ENCODE peak calls at places on chromosomes 16 and 17, in four cellular contexts. Z is K562, V is H1, O is HepG2. R is an unnamed sample.

GRCh38 chr17:72117748-72118587 is 2.9 kb upstream of the SOX9 start:
- DNase-seq in Z (no peak), V (peak; percentile 72), O (no peak), R (no peak)

GRCh38 chr17:33642002-33642401 is 348.9 kb upstream of the ASIC2 start:
- DNase-seq in Z (peak; percentile 20), V (no peak), O (no peak), R (no peak)

GRCh38 chr17:29838961-29839360 is 91.1 kb downstream of the SSH2 start:
- DNase-seq in Z (no peak), V (peak; percentile 63), O (no peak), R (no peak)

GRCh38 chr16:58464047-58464915 is 35.7 kb upstream of the NDRG4 start:
- DNase-seq in Z (no peak), V (peak; percentile 72), O (no peak), R (no peak)

GRCh38 chr17:8707232-8707590 is 37.4 kb downstream of the CCDC42 start:
- DNase-seq in Z (no peak), V (no peak), O (no peak), R (no peak)

GRCh38 chr17:9854255-9854654 is 28.5 kb downstream of the GLP2R start:
- DNase-seq in Z (no peak), V (no peak), O (no peak), R (no peak)

GRCh38 chr17:82960419-82961271 is 118.8 kb upstream of the METRNL start:
- DNase-seq in Z (no peak), V (no peak), O (no peak), R (no peak)

GRCh38 chr17:46178550-46179198 is 14.6 kb downstream of the KANSL1 start:
- DNase-seq in Z (no peak), V (no peak), O (no peak), R (no peak)

GRCh38 chr17:37025847-37026533 is 77.2 kb downstream of the AATF start:
- DNase-seq in Z (no peak), V (no peak), O (no peak), R (peak; percentile 36)

GRCh38 chr17:72839086-72839728 is 253.3 kb downstream of the SLC39A11 start:
- DNase-seq in Z (no peak), V (no peak), O (no peak), R (no peak)

GRCh38 chr17:74957935-74958549 is 14.5 kb downstream of the HID1 start:
- DNase-seq in Z (peak; percentile 80), V (peak; percentile 100), O (peak; percentile 41), R (no peak)

GRCh38 chr17:75146597-75146996 is 7.7 kb downstream of the JPT1 start:
- DNase-seq in Z (no peak), V (no peak), O (no peak), R (no peak)

GRCh38 chr16:86122681-86123342 is 223.8 kb downstream of the IRF8 start:
- DNase-seq in Z (no peak), V (peak; percentile 54), O (no peak), R (no peak)

GRCh38 chr16:29825145-29826044 is 5.1 kb downstream of the MVP start:
- DNase-seq in Z (peak; percentile 42), V (no peak), O (no peak), R (no peak)

GRCh38 chr17:29505826-29506225 is 61.0 kb downstream of the ABHD15 start:
- DNase-seq in Z (no peak), V (no peak), O (no peak), R (no peak)

GRCh38 chr16:610513-611381 is 20.0 kb upstream of the WFIKKN1 start:
- DNase-seq in Z (no peak), V (peak; percentile 91), O (peak; percentile 73), R (no peak)

GRCh38 chr17:34610038-34610437 is 30.7 kb downstream of the TMEM132E start:
- DNase-seq in Z (no peak), V (no peak), O (no peak), R (no peak)

GRCh38 chr16:16014329-16015224 is 65.2 kb downstream of the ABCC1 start:
- DNase-seq in Z (no peak), V (no peak), O (peak; percentile 93), R (no peak)

GRCh38 chr17:76772842-76773521 is 35.1 kb downstream of the MFSD11 start:
- DNase-seq in Z (peak; percentile 58), V (no peak), O (peak; percentile 59), R (no peak)

GRCh38 chr17:38459556-38459955 is 31.3 kb downstream of the ARHGAP23 start:
- DNase-seq in Z (no peak), V (no peak), O (no peak), R (no peak)

DNA sequence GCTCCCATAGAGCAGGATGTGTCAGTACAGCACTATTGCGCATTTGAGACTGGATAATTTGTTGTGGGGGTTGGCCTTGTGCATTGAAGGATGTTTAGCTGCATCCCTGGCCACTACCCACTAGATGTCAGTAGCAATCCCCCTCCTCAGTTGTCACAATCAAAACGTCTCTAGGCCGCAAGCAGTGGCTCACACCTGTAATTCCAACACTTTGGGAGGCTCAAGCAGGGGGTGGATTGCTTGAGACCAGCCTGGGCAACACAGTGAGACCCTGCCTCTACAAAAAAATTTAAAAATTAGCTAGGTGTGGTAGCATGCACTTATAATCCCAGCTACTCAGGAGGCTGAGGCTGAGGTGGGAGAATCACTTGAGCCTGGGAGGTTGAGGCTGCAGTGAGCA is 48.4 kb downstream of the CENPV start:
- DNase-seq in Z (peak; percentile 54), V (no peak), O (peak; percentile 63), R (no peak)
- TF ChIP-seq HDAC6 in Z (no peak), V (no peak), O (no peak), R (no peak)

GRCh38 chr16:11263737-11264136 is 5.4 kb downstream of the TNP2 start:
- DNase-seq in Z (no peak), V (no peak), O (no peak), R (no peak)
- TF ChIP-seq HDAC6 in Z (no peak), V (no peak), O (no peak), R (no peak)

GRCh38 chr17:49486012-49486641 is 9.0 kb upstream of the NGFR start:
- DNase-seq in Z (no peak), V (peak; percentile 82), O (no peak), R (no peak)
- TF ChIP-seq HDAC6 in Z (no peak), V (no peak), O (no peak), R (no peak)

GRCh38 chr16:4175849-4176248 is 59.6 kb upstream of the ADCY9 start:
- DNase-seq in Z (no peak), V (no peak), O (no peak), R (no peak)
- TF ChIP-seq HDAC6 in Z (no peak), V (no peak), O (no peak), R (no peak)

GRCh38 chr16:66432429-66432828 is 5.3 kb downstream of the BEAN1 start:
- DNase-seq in Z (no peak), V (no peak), O (no peak), R (no peak)
- TF ChIP-seq HDAC6 in Z (no peak), V (no peak), O (no peak), R (no peak)

GRCh38 chr16:88434746-88435145 is 18.3 kb upstream of the ZFPM1 start:
- DNase-seq in Z (no peak), V (no peak), O (no peak), R (no peak)

GRCh38 chr16:88435437-88436355 is 17.4 kb upstream of the ZFPM1 start:
- DNase-seq in Z (no peak), V (no peak), O (no peak), R (no peak)

GRCh38 chr16:88438084-88438870 is 14.8 kb upstream of the ZFPM1 start:
- DNase-seq in Z (no peak), V (no peak), O (no peak), R (no peak)

GRCh38 chr16:88437367-88437964 is 15.6 kb upstream of the ZFPM1 start:
- DNase-seq in Z (peak; percentile 74), V (peak; percentile 98), O (peak; percentile 48), R (no peak)

GRCh38 chr16:88436796-88437195 is 16.3 kb upstream of the ZFPM1 start:
- DNase-seq in Z (no peak), V (no peak), O (no peak), R (no peak)
- TF ChIP-seq HDAC6 in Z (no peak), V (no peak), O (no peak), R (no peak)